ENCODE peak calls at places on chromosomes 6 and 20, in ten cellular contexts. W, N, Q, R, C, M, B, P, X and F are unnamed samples.

GRCh38 chr6:135901776-135902524 is 50.4 kb downstream of the PDE7B start:
- DNase-seq in W (no peak), N (no peak), Q (peak; percentile 22), R (no peak), C (no peak), M (no peak), B (no peak), P (peak; percentile 82), X (peak; percentile 87), F (peak; percentile 56)

GRCh38 chr6:128464790-128465189 is 55.6 kb downstream of the PTPRK start:
- DNase-seq in W (no peak), N (no peak), Q (no peak), R (no peak), C (no peak), M (no peak), B (no peak), P (no peak), X (peak; percentile 17), F (no peak)

GRCh38 chr20:46249671-46250070 is 58.6 kb downstream of the CDH22 start:
- DNase-seq in W (no peak), N (no peak), Q (no peak), R (no peak), C (no peak), M (no peak), B (no peak), P (no peak), X (no peak), F (no peak)

GRCh38 chr6:48957781-48958180 is 505.3 kb downstream of the MMUT start:
- DNase-seq in W (no peak), N (no peak), Q (no peak), R (no peak), C (no peak), M (no peak), B (no peak), P (no peak), X (peak; percentile 17), F (no peak)

GRCh38 chr6:27502508-27503435 is 29.9 kb upstream of the ZNF184 start:
- DNase-seq in W (peak; percentile 55), N (no peak), Q (peak; percentile 68), R (peak; percentile 82), C (peak; percentile 81), M (peak; percentile 47), B (peak; percentile 59), P (peak; percentile 91), X (peak; percentile 70), F (no peak)

GRCh38 chr20:63544241-63544957 is 3.1 kb downstream of the SRMS start:
- DNase-seq in W (no peak), N (no peak), Q (no peak), R (no peak), C (no peak), M (no peak), B (no peak), P (no peak), X (no peak), F (no peak)

GRCh38 chr6:126516411-126516810 is 176.5 kb downstream of the CENPW start:
- DNase-seq in W (no peak), N (no peak), Q (no peak), R (no peak), C (no peak), M (no peak), B (no peak), P (no peak), X (no peak), F (no peak)

GRCh38 chr20:11195169-11195568 is 521.4 kb upstream of the JAG1 start:
- DNase-seq in W (no peak), N (no peak), Q (no peak), R (no peak), C (no peak), M (no peak), B (no peak), P (no peak), X (no peak), F (no peak)

GRCh38 chr6:84193140-84193708 is 34.2 kb downstream of the CEP162 start:
- DNase-seq in W (no peak), N (no peak), Q (no peak), R (no peak), C (no peak), M (no peak), B (no peak), P (no peak), X (peak; percentile 38), F (no peak)

GRCh38 chr6:118748311-118749062 is 97.1 kb upstream of the CEP85L start:
- DNase-seq in W (no peak), N (peak; percentile 50), Q (no peak), R (no peak), C (no peak), M (no peak), B (no peak), P (peak; percentile 84), X (no peak), F (peak; percentile 70)